ENCODE peak calls at places on chromosomes 13 and 19, in six cellular contexts. One of them, this sample, is unnamed. For H3K4me1, H3K9me2 and H3K36me3, the result is how much of the 10 kb centered on the place peaks cover.

GRCh38 chr19:41902594-41902993 is 19.6 kb downstream of the ARHGEF1 start:
- DNase-seq in GM23248: no peak
- DNase-seq in OCI-LY7: no peak
- DNase-seq in GM23338: no peak
- DNase-seq in PC-9: no peak
- DNase-seq in PC-3: no peak
- DNase-seq in this sample: no peak

GRCh38 chr13:91740811-91741210 is 342.4 kb downstream of the GPC5 start:
- DNase-seq in GM23248: no peak
- DNase-seq in OCI-LY7: no peak
- DNase-seq in PC-3: no peak
- DNase-seq in PC-9: no peak
- DNase-seq in GM23338: no peak
- DNase-seq in this sample: no peak

GRCh38 chr19:8243146-8243545 is 34.0 kb downstream of the CERS4 start:
- DNase-seq in GM23248: no peak
- DNase-seq in PC-3: no peak
- DNase-seq in PC-9: no peak
- DNase-seq in OCI-LY7: no peak
- DNase-seq in GM23338: no peak
- DNase-seq in this sample: no peak

GRCh38 chr19:1644070-1644469 is 8.3 kb downstream of the TCF3 start:
- DNase-seq in OCI-LY7: no peak
- DNase-seq in GM23338: no peak
- DNase-seq in PC-9: no peak
- DNase-seq in GM23248: no peak
- DNase-seq in PC-3: no peak
- DNase-seq in this sample: no peak

GRCh38 chr19:2168619-2169424 is 5.1 kb downstream of the DOT1L start:
- DNase-seq in GM23248: peak
- DNase-seq in PC-9: peak
- DNase-seq in PC-3: peak
- DNase-seq in GM23338: no peak
- DNase-seq in OCI-LY7: no peak
- DNase-seq in this sample: no peak

GRCh38 chr19:38389957-38390924 is 1.7 kb downstream of the SPRED3 start:
- DNase-seq in OCI-LY7: no peak
- DNase-seq in GM23338: no peak
- DNase-seq in GM23248: no peak
- DNase-seq in PC-3: no peak
- DNase-seq in PC-9: no peak
- DNase-seq in this sample: no peak

GRCh38 chr19:13621413-13621812 is 115.1 kb upstream of the CACNA1A start:
- DNase-seq in GM23248: peak
- DNase-seq in GM23338: peak
- DNase-seq in OCI-LY7: peak
- DNase-seq in PC-3: peak
- DNase-seq in PC-9: peak
- DNase-seq in this sample: no peak

GRCh38 chr13:42883771-42884170 is 102.4 kb downstream of the FAM216B start:
- DNase-seq in OCI-LY7: no peak
- DNase-seq in PC-9: no peak
- DNase-seq in GM23248: peak
- DNase-seq in GM23338: no peak
- DNase-seq in PC-3: peak
- DNase-seq in this sample: no peak

GRCh38 chr13:102651392-102651791 is 43.5 kb downstream of the METTL21C start:
- DNase-seq in PC-9: peak
- DNase-seq in GM23338: no peak
- DNase-seq in PC-3: peak
- DNase-seq in GM23248: peak
- DNase-seq in OCI-LY7: no peak
- DNase-seq in this sample: no peak

GRCh38 chr13:85283408-85283807 is 515.8 kb downstream of the SLITRK6 start:
- DNase-seq in OCI-LY7: no peak
- DNase-seq in PC-9: no peak
- DNase-seq in GM23248: no peak
- DNase-seq in PC-3: no peak
- DNase-seq in GM23338: no peak
- DNase-seq in this sample: no peak

GRCh38 chr13:32165791-32166190 is 134.2 kb downstream of the FRY start:
- DNase-seq in PC-9: no peak
- DNase-seq in GM23248: no peak
- DNase-seq in PC-3: no peak
- DNase-seq in OCI-LY7: no peak
- DNase-seq in GM23338: no peak
- DNase-seq in this sample: no peak

GRCh38 chr13:101307181-101307701 is 109.1 kb downstream of the NALCN start:
- DNase-seq in PC-3: no peak
- DNase-seq in GM23248: peak
- DNase-seq in PC-9: no peak
- DNase-seq in OCI-LY7: no peak
- DNase-seq in GM23338: no peak
- DNase-seq in this sample: no peak

GRCh38 chr13:110412132-110412912 is 105.2 kb downstream of the COL4A2 start:
- DNase-seq in GM23248: peak
- DNase-seq in PC-3: peak
- DNase-seq in OCI-LY7: peak
- DNase-seq in PC-9: peak
- DNase-seq in GM23338: peak
- DNase-seq in this sample: peak

GRCh38 chr19:55644191-55644833 is 863 bp downstream of the ZNF581 start:
- DNase-seq in GM23338: no peak
- DNase-seq in PC-9: no peak
- DNase-seq in OCI-LY7: no peak
- DNase-seq in PC-3: no peak
- DNase-seq in GM23248: no peak
- DNase-seq in this sample: no peak
- H3K4me1 ChIP-seq in GM23338: under half
- H3K4me1 ChIP-seq in PC-9: under half
- H3K4me1 ChIP-seq in OCI-LY7: half or more
- H3K4me1 ChIP-seq in PC-3: under half
- H3K4me1 ChIP-seq in GM23248: under half
- H3K4me1 ChIP-seq in this sample: under half

GRCh38 chr13:66534561-66534960 is 695.6 kb downstream of the PCDH9 start:
- DNase-seq in GM23338: no peak
- DNase-seq in PC-3: no peak
- DNase-seq in GM23248: no peak
- DNase-seq in OCI-LY7: no peak
- DNase-seq in PC-9: no peak
- DNase-seq in this sample: no peak
- H3K9me2 ChIP-seq in GM23338: under half
- H3K9me2 ChIP-seq in PC-3: under half
- H3K9me2 ChIP-seq in GM23248: under half
- H3K9me2 ChIP-seq in OCI-LY7: under half
- H3K9me2 ChIP-seq in PC-9: under half
- H3K9me2 ChIP-seq in this sample: under half

DNA sequence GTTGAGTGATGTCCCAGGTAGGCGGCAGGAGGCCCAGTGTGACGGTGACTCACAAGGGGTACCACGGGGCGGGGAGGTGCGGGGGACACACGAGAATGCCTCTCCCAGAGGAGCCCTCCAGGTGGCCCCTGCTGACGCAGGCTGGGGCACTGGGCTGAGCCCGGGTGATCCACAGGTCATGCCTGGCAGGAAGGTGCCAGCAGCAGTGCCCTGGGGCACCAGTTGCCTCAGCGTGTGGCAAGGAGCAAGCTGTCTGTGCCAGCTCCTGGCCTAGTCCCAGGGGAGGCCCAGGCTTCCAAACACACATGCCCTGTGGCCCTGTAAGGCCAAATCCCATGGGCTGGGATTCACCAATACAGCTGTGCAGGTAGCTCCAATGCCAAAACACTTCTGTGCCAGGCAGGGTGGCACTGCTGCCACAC is 28.0 kb downstream of the AKT2 start:
- DNase-seq in GM23248: no peak
- DNase-seq in PC-3: peak
- DNase-seq in PC-9: peak
- DNase-seq in GM23338: no peak
- DNase-seq in OCI-LY7: no peak
- DNase-seq in this sample: no peak
- H3K36me3 ChIP-seq in GM23248: under half
- H3K36me3 ChIP-seq in PC-3: under half
- H3K36me3 ChIP-seq in PC-9: under half
- H3K36me3 ChIP-seq in GM23338: under half
- H3K36me3 ChIP-seq in OCI-LY7: half or more
- H3K36me3 ChIP-seq in this sample: under half

DNA sequence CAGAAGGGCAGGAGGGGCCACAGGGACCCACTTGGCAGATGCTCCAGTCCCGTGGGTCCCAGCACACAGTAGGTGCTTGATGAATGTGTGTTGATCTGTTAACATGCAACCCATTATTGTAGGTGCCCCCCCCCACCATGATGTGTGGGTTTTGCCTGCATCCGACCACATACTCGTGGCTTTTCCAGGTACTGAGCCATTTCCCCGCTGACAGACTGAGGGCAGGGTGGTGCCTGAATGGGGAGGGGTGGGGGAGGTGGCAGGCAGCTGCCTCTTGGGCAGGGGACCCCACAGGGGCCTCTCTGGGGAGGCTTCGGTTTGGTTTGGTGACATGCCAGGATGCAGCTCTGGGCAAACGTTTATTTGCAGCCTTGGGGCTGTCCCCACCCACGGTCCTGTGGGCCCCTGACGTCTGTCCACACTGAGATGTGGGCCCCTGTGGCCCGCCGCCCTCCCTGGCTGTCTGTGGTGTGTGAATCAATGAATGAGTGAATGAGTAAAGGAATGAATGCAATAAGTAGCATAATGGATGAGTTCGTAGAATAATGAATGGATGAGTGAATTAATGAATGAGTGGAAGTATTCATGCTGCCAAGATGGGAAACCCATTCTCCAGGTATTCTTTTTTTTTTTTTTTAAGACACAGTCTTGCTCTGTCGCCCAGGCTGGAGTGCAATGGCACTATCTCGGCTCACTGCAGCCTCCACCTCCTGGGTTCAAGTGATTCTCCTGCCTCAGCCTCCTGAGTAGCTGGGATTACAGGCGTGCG is 9.0 kb upstream of the JUND start:
- DNase-seq in PC-9: no peak
- DNase-seq in OCI-LY7: no peak
- DNase-seq in GM23338: no peak
- DNase-seq in PC-3: no peak
- DNase-seq in GM23248: peak
- DNase-seq in this sample: no peak
- H3K4me1 ChIP-seq in PC-9: under half
- H3K4me1 ChIP-seq in OCI-LY7: half or more
- H3K4me1 ChIP-seq in GM23338: half or more
- H3K4me1 ChIP-seq in PC-3: under half
- H3K4me1 ChIP-seq in GM23248: under half
- H3K4me1 ChIP-seq in this sample: under half

DNA sequence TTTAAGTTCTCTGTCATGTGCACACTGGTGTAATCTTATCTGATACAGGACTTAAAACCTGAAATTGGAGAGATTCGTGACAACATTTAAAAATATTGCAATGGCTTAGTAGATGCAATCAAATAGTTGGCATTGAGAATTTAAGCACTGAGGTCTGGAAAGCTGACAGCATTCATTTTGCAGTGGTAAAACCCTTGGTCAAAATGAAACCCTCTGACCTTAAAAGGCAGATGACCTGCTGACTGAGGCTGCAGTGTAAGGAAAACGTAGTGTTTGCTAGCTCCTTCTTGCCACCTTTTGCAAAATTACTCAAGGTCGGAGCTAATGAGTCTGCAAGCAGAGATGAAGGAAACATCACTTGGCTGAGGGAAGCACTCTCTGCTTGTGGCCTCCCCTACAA is 150.6 kb downstream of the KCTD12 start:
- DNase-seq in PC-9: no peak
- DNase-seq in PC-3: no peak
- DNase-seq in OCI-LY7: no peak
- DNase-seq in GM23248: no peak
- DNase-seq in GM23338: no peak
- DNase-seq in this sample: no peak
- H3K9me2 ChIP-seq in PC-9: under half
- H3K9me2 ChIP-seq in PC-3: under half
- H3K9me2 ChIP-seq in OCI-LY7: under half
- H3K9me2 ChIP-seq in GM23248: under half
- H3K9me2 ChIP-seq in GM23338: under half
- H3K9me2 ChIP-seq in this sample: under half